ENCODE peak calls at places on chromosomes 12 and 14, in nine cellular contexts. One of them, this sample, is unnamed.

GRCh38 chr12:82383930-82384513 is 25.7 kb downstream of the METTL25 start:
- DNase-seq in activated CD4-positive, alpha-beta T cell treated with anti-CD3 and anti-CD28 coated beads, Interleukin-2, amount 10 ng/mL, durations not matched to agents 7 days and 5 days: no peak
- DNase-seq in omental fat pad: no peak
- DNase-seq in astrocyte of the spinal cord: peak
- DNase-seq in RPMI7951: no peak
- DNase-seq in H7: no peak
- DNase-seq in HTR-8/SVneo: no peak
- DNase-seq in NCI-H524 treated with DMSO at 0.1 percent for 48 hours: peak
- DNase-seq in AG09319: no peak
- DNase-seq in this sample: peak

GRCh38 chr12:119247007-119247719 is 68.4 kb downstream of the HSPB8 start:
- DNase-seq in NCI-H524 treated with DMSO at 0.1 percent for 48 hours: no peak
- DNase-seq in H7: no peak
- DNase-seq in AG09319: no peak
- DNase-seq in HTR-8/SVneo: no peak
- DNase-seq in astrocyte of the spinal cord: no peak
- DNase-seq in RPMI7951: no peak
- DNase-seq in omental fat pad: no peak
- DNase-seq in activated CD4-positive, alpha-beta T cell treated with anti-CD3 and anti-CD28 coated beads, Interleukin-2, amount 10 ng/mL, durations not matched to agents 7 days and 5 days: no peak
- DNase-seq in this sample: no peak

GRCh38 chr12:13362260-13362841 is 165.8 kb downstream of the EMP1 start:
- DNase-seq in activated CD4-positive, alpha-beta T cell treated with anti-CD3 and anti-CD28 coated beads, Interleukin-2, amount 10 ng/mL, durations not matched to agents 7 days and 5 days: peak
- DNase-seq in RPMI7951: peak
- DNase-seq in AG09319: no peak
- DNase-seq in astrocyte of the spinal cord: peak
- DNase-seq in NCI-H524 treated with DMSO at 0.1 percent for 48 hours: peak
- DNase-seq in HTR-8/SVneo: peak
- DNase-seq in omental fat pad: no peak
- DNase-seq in H7: peak
- DNase-seq in this sample: peak

GRCh38 chr14:68967459-68967940 is 11.6 kb downstream of the ACTN1 start:
- DNase-seq in AG09319: no peak
- DNase-seq in H7: no peak
- DNase-seq in RPMI7951: no peak
- DNase-seq in omental fat pad: peak
- DNase-seq in activated CD4-positive, alpha-beta T cell treated with anti-CD3 and anti-CD28 coated beads, Interleukin-2, amount 10 ng/mL, durations not matched to agents 7 days and 5 days: no peak
- DNase-seq in HTR-8/SVneo: no peak
- DNase-seq in NCI-H524 treated with DMSO at 0.1 percent for 48 hours: no peak
- DNase-seq in astrocyte of the spinal cord: no peak
- DNase-seq in this sample: no peak

GRCh38 chr12:30268036-30268435 is 427.6 kb downstream of the IPO8 start:
- DNase-seq in activated CD4-positive, alpha-beta T cell treated with anti-CD3 and anti-CD28 coated beads, Interleukin-2, amount 10 ng/mL, durations not matched to agents 7 days and 5 days: no peak
- DNase-seq in omental fat pad: no peak
- DNase-seq in AG09319: no peak
- DNase-seq in NCI-H524 treated with DMSO at 0.1 percent for 48 hours: no peak
- DNase-seq in HTR-8/SVneo: no peak
- DNase-seq in astrocyte of the spinal cord: no peak
- DNase-seq in H7: no peak
- DNase-seq in RPMI7951: no peak
- DNase-seq in this sample: peak

GRCh38 chr14:95039993-95040348 is 117.4 kb downstream of the DICER1 start:
- DNase-seq in activated CD4-positive, alpha-beta T cell treated with anti-CD3 and anti-CD28 coated beads, Interleukin-2, amount 10 ng/mL, durations not matched to agents 7 days and 5 days: no peak
- DNase-seq in H7: peak
- DNase-seq in omental fat pad: no peak
- DNase-seq in NCI-H524 treated with DMSO at 0.1 percent for 48 hours: no peak
- DNase-seq in AG09319: no peak
- DNase-seq in RPMI7951: no peak
- DNase-seq in astrocyte of the spinal cord: no peak
- DNase-seq in HTR-8/SVneo: no peak
- DNase-seq in this sample: no peak

GRCh38 chr12:1907652-1908611 is 10.5 kb downstream of the CACNA2D4 start:
- DNase-seq in omental fat pad: no peak
- DNase-seq in H7: peak
- DNase-seq in activated CD4-positive, alpha-beta T cell treated with anti-CD3 and anti-CD28 coated beads, Interleukin-2, amount 10 ng/mL, durations not matched to agents 7 days and 5 days: no peak
- DNase-seq in HTR-8/SVneo: no peak
- DNase-seq in NCI-H524 treated with DMSO at 0.1 percent for 48 hours: no peak
- DNase-seq in astrocyte of the spinal cord: no peak
- DNase-seq in RPMI7951: peak
- DNase-seq in AG09319: no peak
- DNase-seq in this sample: no peak

GRCh38 chr12:46787496-46788055 is 38.2 kb downstream of the SLC38A4 start:
- DNase-seq in RPMI7951: no peak
- DNase-seq in HTR-8/SVneo: no peak
- DNase-seq in AG09319: no peak
- DNase-seq in NCI-H524 treated with DMSO at 0.1 percent for 48 hours: no peak
- DNase-seq in astrocyte of the spinal cord: no peak
- DNase-seq in activated CD4-positive, alpha-beta T cell treated with anti-CD3 and anti-CD28 coated beads, Interleukin-2, amount 10 ng/mL, durations not matched to agents 7 days and 5 days: no peak
- DNase-seq in H7: no peak
- DNase-seq in omental fat pad: no peak
- DNase-seq in this sample: peak

GRCh38 chr14:64060199-64060545 is 207.4 kb downstream of the SYNE2 start:
- DNase-seq in RPMI7951: no peak
- DNase-seq in omental fat pad: no peak
- DNase-seq in AG09319: no peak
- DNase-seq in NCI-H524 treated with DMSO at 0.1 percent for 48 hours: no peak
- DNase-seq in astrocyte of the spinal cord: no peak
- DNase-seq in activated CD4-positive, alpha-beta T cell treated with anti-CD3 and anti-CD28 coated beads, Interleukin-2, amount 10 ng/mL, durations not matched to agents 7 days and 5 days: no peak
- DNase-seq in H7: no peak
- DNase-seq in HTR-8/SVneo: no peak
- DNase-seq in this sample: no peak

GRCh38 chr12:110966081-110966760 is 45.8 kb upstream of the MYL2 start:
- DNase-seq in omental fat pad: no peak
- DNase-seq in RPMI7951: no peak
- DNase-seq in activated CD4-positive, alpha-beta T cell treated with anti-CD3 and anti-CD28 coated beads, Interleukin-2, amount 10 ng/mL, durations not matched to agents 7 days and 5 days: no peak
- DNase-seq in H7: no peak
- DNase-seq in NCI-H524 treated with DMSO at 0.1 percent for 48 hours: peak
- DNase-seq in AG09319: no peak
- DNase-seq in HTR-8/SVneo: no peak
- DNase-seq in astrocyte of the spinal cord: no peak
- DNase-seq in this sample: no peak

GRCh38 chr12:64584173-64584555 is 26.1 kb upstream of the RASSF3 start:
- DNase-seq in H7: no peak
- DNase-seq in NCI-H524 treated with DMSO at 0.1 percent for 48 hours: no peak
- DNase-seq in omental fat pad: no peak
- DNase-seq in activated CD4-positive, alpha-beta T cell treated with anti-CD3 and anti-CD28 coated beads, Interleukin-2, amount 10 ng/mL, durations not matched to agents 7 days and 5 days: no peak
- DNase-seq in RPMI7951: no peak
- DNase-seq in HTR-8/SVneo: no peak
- DNase-seq in AG09319: no peak
- DNase-seq in astrocyte of the spinal cord: no peak
- DNase-seq in this sample: no peak